ENCODE peak calls at places on chromosomes 12 and 14, in eight cellular contexts. J, R, Z, W, O, X, T and M are unnamed samples.

GRCh38 chr12:63857771-63858670 is 13.5 kb downstream of the SRGAP1 start:
- DNase-seq in W (no peak), O (no peak), Z (no peak), R (no peak), X (no peak), J (no peak), T (no peak), M (no peak)

GRCh38 chr14:91892918-91893527 is 25.7 kb upstream of the TC2N start:
- DNase-seq in Z (no peak), R (peak), O (peak), X (no peak), T (no peak), J (no peak), W (no peak), M (no peak)

GRCh38 chr12:120376416-120376815 is 7.5 kb upstream of the MSI1 start:
- DNase-seq in X (no peak), J (no peak), T (no peak), W (no peak), R (no peak), O (no peak), Z (no peak), M (no peak)

GRCh38 chr14:53032161-53032803 is 81.4 kb upstream of the FERMT2 start:
- DNase-seq in W (no peak), O (no peak), T (no peak), J (peak), X (no peak), Z (peak), R (no peak), M (no peak)

GRCh38 chr12:94100254-94100653 is 48.1 kb upstream of the PLXNC1 start:
- DNase-seq in X (no peak), Z (no peak), R (no peak), O (no peak), J (no peak), T (no peak), W (no peak), M (no peak)

GRCh38 chr14:48936352-48936751 is 649.8 kb downstream of the RPS29 start:
- DNase-seq in R (no peak), O (no peak), T (no peak), W (no peak), X (no peak), J (no peak), Z (no peak), M (no peak)

GRCh38 chr14:88630565-88630964 is 67.7 kb downstream of the ZC3H14 start:
- DNase-seq in O (no peak), T (no peak), W (no peak), X (no peak), R (no peak), J (no peak), Z (no peak), M (no peak)

GRCh38 chr12:105164068-105164467 is 56.5 kb downstream of the WASHC4 start:
- DNase-seq in J (no peak), W (no peak), R (no peak), T (no peak), X (no peak), O (no peak), Z (no peak), M (no peak)

GRCh38 chr14:98494582-98494981 is 777.4 kb downstream of the BCL11B start:
- DNase-seq in T (no peak), X (no peak), W (no peak), J (no peak), Z (no peak), O (no peak), R (no peak), M (no peak)

GRCh38 chr12:95337176-95337575 is 119.6 kb downstream of the VEZT start:
- DNase-seq in R (no peak), X (no peak), J (no peak), O (no peak), T (no peak), W (no peak), Z (no peak), M (no peak)

GRCh38 chr12:65755596-65755978 is 68.7 kb upstream of the HMGA2 start:
- DNase-seq in Z (no peak), J (no peak), W (no peak), O (no peak), X (no peak), R (no peak), T (no peak), M (no peak)